ENCODE peak calls at places on chromosomes 3 and 15, in six cellular contexts. K is GM12864, Q is astrocyte of the spinal cord, B is iris pigment epithelial cell, I is NCI-H69, J is GM23338. R is an unnamed sample.

GRCh38 chr15:79431636-79432344 is at the start of gene MINAR1:
- DNase-seq in K (no peak), Q (peak; percentile 42), J (peak; percentile 72), I (peak; percentile 37), B (peak; percentile 56), R (peak; percentile 78)

GRCh38 chr3:59985643-59986200 is 935.9 kb upstream of the CFAP20DC start:
- DNase-seq in K (no peak), I (no peak), Q (no peak), J (no peak), B (no peak), R (no peak)

GRCh38 chr15:79050977-79051376 is 39.6 kb downstream of the RASGRF1 start:
- DNase-seq in I (no peak), B (no peak), J (no peak), K (no peak), Q (no peak), R (no peak)

GRCh38 chr3:94076055-94076454 is 13.2 kb downstream of the NSUN3 start:
- DNase-seq in Q (peak; percentile 37), B (peak; percentile 77), K (no peak), J (no peak), I (no peak), R (no peak)

GRCh38 chr3:46378426-46378942 is 7.7 kb downstream of the CCR5 start:
- DNase-seq in B (peak; percentile 59), Q (peak; percentile 56), I (peak; percentile 50), J (peak; percentile 84), K (no peak), R (no peak)

GRCh38 chr3:126883241-126883640 is 99.7 kb upstream of the PLXNA1 start:
- DNase-seq in J (peak; percentile 27), Q (no peak), K (no peak), I (no peak), B (peak; percentile 38), R (no peak)

GRCh38 chr15:40787344-40787841 is 17.6 kb downstream of the C15orf62 start:
- DNase-seq in Q (peak; percentile 87), I (peak; percentile 87), K (no peak), B (peak; percentile 80), J (peak; percentile 94), R (no peak)

GRCh38 chr3:153051427-153052095 is 110.5 kb upstream of the RAP2B start:
- DNase-seq in K (no peak), I (peak; percentile 17), Q (peak; percentile 82), B (peak; percentile 88), J (no peak), R (no peak)

GRCh38 chr3:152910966-152911365 is 76.0 kb downstream of the P2RY1 start:
- DNase-seq in B (no peak), K (no peak), Q (no peak), I (no peak), J (no peak), R (no peak)

GRCh38 chr3:141413387-141414140 is 45.3 kb downstream of the ZBTB38 start:
- DNase-seq in Q (no peak), B (no peak), I (no peak), K (no peak), J (no peak), R (no peak)

GRCh38 chr3:133834621-133835417 is 29.2 kb downstream of the SRPRB start:
- DNase-seq in K (no peak), I (no peak), J (no peak), B (no peak), Q (no peak), R (no peak)

GRCh38 chr15:52337198-52337853 is 41.7 kb upstream of the MYO5C start:
- DNase-seq in Q (peak; percentile 71), I (no peak), K (no peak), B (peak; percentile 86), J (peak; percentile 21), R (no peak)

GRCh38 chr3:39372831-39373230 is 10.3 kb upstream of the SLC25A38 start:
- DNase-seq in I (no peak), K (no peak), B (no peak), J (no peak), Q (no peak), R (no peak)

GRCh38 chr3:79236488-79236887 is 531.3 kb downstream of the ROBO1 start:
- DNase-seq in B (peak; percentile 46), J (no peak), K (no peak), I (no peak), Q (peak; percentile 28), R (no peak)

R was measured in HuH-7.5.